ENCODE peak calls at places on chromosomes 16 and 17, in seven cellular contexts. One of them, this sample, is unnamed.

GRCh38 chr17:11539637-11540036 is 58.6 kb upstream of the DNAH9 start:
- DNase-seq in substantia nigra: no peak
- DNase-seq in GM23248: no peak
- DNase-seq in CD8-positive, alpha-beta memory T cell: no peak
- DNase-seq in adrenal gland: no peak
- DNase-seq in neural progenitor cell: no peak
- DNase-seq in CD8-positive, alpha-beta T cell: no peak
- DNase-seq in this sample: no peak

GRCh38 chr16:35788381-35788780 is 2329.0 kb downstream of the TP53TG3F start:
- DNase-seq in adrenal gland: no peak
- DNase-seq in CD8-positive, alpha-beta T cell: no peak
- DNase-seq in substantia nigra: no peak
- DNase-seq in GM23248: no peak
- DNase-seq in neural progenitor cell: no peak
- DNase-seq in CD8-positive, alpha-beta memory T cell: no peak
- DNase-seq in this sample: no peak

GRCh38 chr17:79791354-79792123 is 5.3 kb downstream of the CBX8 start:
- DNase-seq in substantia nigra: no peak
- DNase-seq in adrenal gland: peak
- DNase-seq in GM23248: no peak
- DNase-seq in CD8-positive, alpha-beta memory T cell: no peak
- DNase-seq in CD8-positive, alpha-beta T cell: no peak
- DNase-seq in neural progenitor cell: peak
- DNase-seq in this sample: no peak

GRCh38 chr16:27677300-27677699 is 127.4 kb downstream of the KATNIP start:
- DNase-seq in CD8-positive, alpha-beta memory T cell: no peak
- DNase-seq in adrenal gland: no peak
- DNase-seq in neural progenitor cell: no peak
- DNase-seq in GM23248: no peak
- DNase-seq in CD8-positive, alpha-beta T cell: no peak
- DNase-seq in substantia nigra: no peak
- DNase-seq in this sample: no peak

GRCh38 chr17:27153005-27153404 is 140.9 kb upstream of the WSB1 start:
- DNase-seq in substantia nigra: no peak
- DNase-seq in CD8-positive, alpha-beta T cell: no peak
- DNase-seq in adrenal gland: no peak
- DNase-seq in neural progenitor cell: no peak
- DNase-seq in CD8-positive, alpha-beta memory T cell: no peak
- DNase-seq in GM23248: peak
- DNase-seq in this sample: no peak

GRCh38 chr17:82497483-82498405 is 21.8 kb upstream of the FOXK2 start:
- DNase-seq in adrenal gland: peak
- DNase-seq in neural progenitor cell: peak
- DNase-seq in CD8-positive, alpha-beta memory T cell: peak
- DNase-seq in CD8-positive, alpha-beta T cell: peak
- DNase-seq in substantia nigra: peak
- DNase-seq in GM23248: peak
- DNase-seq in this sample: peak

GRCh38 chr17:70905796-70906195 is 736.5 kb downstream of the KCNJ2 start:
- DNase-seq in CD8-positive, alpha-beta memory T cell: no peak
- DNase-seq in adrenal gland: peak
- DNase-seq in GM23248: peak
- DNase-seq in CD8-positive, alpha-beta T cell: no peak
- DNase-seq in substantia nigra: no peak
- DNase-seq in neural progenitor cell: no peak
- DNase-seq in this sample: peak

GRCh38 chr17:64306850-64307463 is 43.9 kb upstream of the TEX2 start:
- DNase-seq in GM23248: peak
- DNase-seq in substantia nigra: peak
- DNase-seq in neural progenitor cell: peak
- DNase-seq in CD8-positive, alpha-beta T cell: peak
- DNase-seq in adrenal gland: peak
- DNase-seq in CD8-positive, alpha-beta memory T cell: peak
- DNase-seq in this sample: peak

GRCh38 chr17:75875940-75876189 is 2.5 kb downstream of the TRIM47 start:
- DNase-seq in adrenal gland: no peak
- DNase-seq in neural progenitor cell: no peak
- DNase-seq in substantia nigra: no peak
- DNase-seq in GM23248: no peak
- DNase-seq in CD8-positive, alpha-beta T cell: no peak
- DNase-seq in CD8-positive, alpha-beta memory T cell: no peak
- DNase-seq in this sample: no peak

GRCh38 chr16:15586716-15587115 is 56.2 kb downstream of the MARF1 start:
- DNase-seq in CD8-positive, alpha-beta memory T cell: no peak
- DNase-seq in neural progenitor cell: no peak
- DNase-seq in CD8-positive, alpha-beta T cell: no peak
- DNase-seq in substantia nigra: no peak
- DNase-seq in GM23248: no peak
- DNase-seq in adrenal gland: no peak
- DNase-seq in this sample: no peak

GRCh38 chr17:57210224-57210553 is 46.1 kb upstream of the MSI2 start:
- DNase-seq in CD8-positive, alpha-beta memory T cell: no peak
- DNase-seq in GM23248: peak
- DNase-seq in substantia nigra: no peak
- DNase-seq in neural progenitor cell: no peak
- DNase-seq in adrenal gland: no peak
- DNase-seq in CD8-positive, alpha-beta T cell: no peak
- DNase-seq in this sample: peak

GRCh38 chr17:29241015-29241963 is 5.4 kb upstream of the CRYBA1 start:
- DNase-seq in CD8-positive, alpha-beta T cell: no peak
- DNase-seq in neural progenitor cell: peak
- DNase-seq in CD8-positive, alpha-beta memory T cell: no peak
- DNase-seq in substantia nigra: peak
- DNase-seq in adrenal gland: peak
- DNase-seq in GM23248: peak
- DNase-seq in this sample: peak

GRCh38 chr17:15422392-15422957 is 44.9 kb downstream of the CDRT4 start:
- DNase-seq in GM23248: no peak
- DNase-seq in CD8-positive, alpha-beta T cell: no peak
- DNase-seq in CD8-positive, alpha-beta memory T cell: no peak
- DNase-seq in neural progenitor cell: no peak
- DNase-seq in adrenal gland: no peak
- DNase-seq in substantia nigra: no peak
- DNase-seq in this sample: no peak

GRCh38 chr17:28944862-28945741 is 6.2 kb downstream of the PHF12 start:
- DNase-seq in neural progenitor cell: no peak
- DNase-seq in GM23248: peak
- DNase-seq in CD8-positive, alpha-beta memory T cell: no peak
- DNase-seq in CD8-positive, alpha-beta T cell: no peak
- DNase-seq in substantia nigra: no peak
- DNase-seq in adrenal gland: no peak
- DNase-seq in this sample: peak

GRCh38 chr17:36545465-36546417 is 1.0 kb downstream of the GGNBP2 start:
- DNase-seq in substantia nigra: peak
- DNase-seq in CD8-positive, alpha-beta T cell: peak
- DNase-seq in GM23248: peak
- DNase-seq in neural progenitor cell: peak
- DNase-seq in CD8-positive, alpha-beta memory T cell: peak
- DNase-seq in adrenal gland: peak
- DNase-seq in this sample: peak

GRCh38 chr17:64625541-64625940 is 36.6 kb downstream of the SMURF2 start:
- DNase-seq in neural progenitor cell: no peak
- DNase-seq in substantia nigra: no peak
- DNase-seq in GM23248: no peak
- DNase-seq in CD8-positive, alpha-beta T cell: no peak
- DNase-seq in CD8-positive, alpha-beta memory T cell: no peak
- DNase-seq in adrenal gland: no peak
- DNase-seq in this sample: no peak

GRCh38 chr16:53768167-53768566 is 64.2 kb downstream of the FTO start:
- DNase-seq in GM23248: peak
- DNase-seq in CD8-positive, alpha-beta memory T cell: no peak
- DNase-seq in adrenal gland: no peak
- DNase-seq in neural progenitor cell: no peak
- DNase-seq in CD8-positive, alpha-beta T cell: no peak
- DNase-seq in substantia nigra: no peak
- DNase-seq in this sample: peak

GRCh38 chr16:14111713-14112538 is 40.8 kb downstream of the MRTFB start:
- DNase-seq in substantia nigra: peak
- DNase-seq in GM23248: peak
- DNase-seq in CD8-positive, alpha-beta memory T cell: no peak
- DNase-seq in neural progenitor cell: no peak
- DNase-seq in CD8-positive, alpha-beta T cell: no peak
- DNase-seq in adrenal gland: no peak
- DNase-seq in this sample: peak

GRCh38 chr16:9670058-9670457 is 512.2 kb downstream of the GRIN2A start:
- DNase-seq in substantia nigra: no peak
- DNase-seq in adrenal gland: no peak
- DNase-seq in neural progenitor cell: peak
- DNase-seq in CD8-positive, alpha-beta memory T cell: no peak
- DNase-seq in CD8-positive, alpha-beta T cell: no peak
- DNase-seq in GM23248: no peak
- DNase-seq in this sample: no peak

GRCh38 chr16:30649725-30650368 is 913 bp upstream of the PRR14 start:
- DNase-seq in adrenal gland: no peak
- DNase-seq in CD8-positive, alpha-beta T cell: peak
- DNase-seq in GM23248: no peak
- DNase-seq in neural progenitor cell: no peak
- DNase-seq in CD8-positive, alpha-beta memory T cell: peak
- DNase-seq in substantia nigra: no peak
- DNase-seq in this sample: no peak

GRCh38 chr16:57614546-57615343 is 13.7 kb upstream of the ADGRG1 start:
- DNase-seq in CD8-positive, alpha-beta T cell: no peak
- DNase-seq in neural progenitor cell: no peak
- DNase-seq in CD8-positive, alpha-beta memory T cell: no peak
- DNase-seq in substantia nigra: no peak
- DNase-seq in GM23248: no peak
- DNase-seq in adrenal gland: peak
- DNase-seq in this sample: no peak
- H3K27ac ChIP-seq in CD8-positive, alpha-beta T cell: no peak
- H3K27ac ChIP-seq in neural progenitor cell: no peak
- H3K27ac ChIP-seq in CD8-positive, alpha-beta memory T cell: no peak
- H3K27ac ChIP-seq in substantia nigra: no peak
- H3K27ac ChIP-seq in GM23248: no peak
- H3K27ac ChIP-seq in adrenal gland: no peak
- H3K27ac ChIP-seq in this sample: no peak

GRCh38 chr16:85688586-85689284 is at the start of gene GINS2:
- DNase-seq in GM23248: peak
- DNase-seq in adrenal gland: peak
- DNase-seq in CD8-positive, alpha-beta memory T cell: peak
- DNase-seq in substantia nigra: peak
- DNase-seq in neural progenitor cell: peak
- DNase-seq in CD8-positive, alpha-beta T cell: peak
- DNase-seq in this sample: peak

GRCh38 chr16:85690469-85691064 is 1.8 kb upstream of the GINS2 start:
- DNase-seq in CD8-positive, alpha-beta memory T cell: no peak
- DNase-seq in GM23248: no peak
- DNase-seq in CD8-positive, alpha-beta T cell: no peak
- DNase-seq in adrenal gland: no peak
- DNase-seq in substantia nigra: no peak
- DNase-seq in neural progenitor cell: no peak
- DNase-seq in this sample: no peak

GRCh38 chr16:85689285-85689949 is 663 bp upstream of the GINS2 start:
- DNase-seq in adrenal gland: no peak
- DNase-seq in GM23248: peak
- DNase-seq in substantia nigra: no peak
- DNase-seq in CD8-positive, alpha-beta T cell: no peak
- DNase-seq in CD8-positive, alpha-beta memory T cell: no peak
- DNase-seq in neural progenitor cell: no peak
- DNase-seq in this sample: peak

GRCh38 chr16:85687651-85688471 is 893 bp downstream of the GINS2 start:
- DNase-seq in CD8-positive, alpha-beta memory T cell: no peak
- DNase-seq in neural progenitor cell: no peak
- DNase-seq in adrenal gland: no peak
- DNase-seq in GM23248: no peak
- DNase-seq in substantia nigra: no peak
- DNase-seq in CD8-positive, alpha-beta T cell: no peak
- DNase-seq in this sample: no peak

GRCh38 chr16:85689950-85690320 is 1.2 kb upstream of the GINS2 start:
- DNase-seq in GM23248: no peak
- DNase-seq in CD8-positive, alpha-beta memory T cell: no peak
- DNase-seq in substantia nigra: no peak
- DNase-seq in neural progenitor cell: peak
- DNase-seq in adrenal gland: no peak
- DNase-seq in CD8-positive, alpha-beta T cell: no peak
- DNase-seq in this sample: no peak
- H3K27ac ChIP-seq in GM23248: no peak
- H3K27ac ChIP-seq in CD8-positive, alpha-beta memory T cell: no peak
- H3K27ac ChIP-seq in substantia nigra: no peak
- H3K27ac ChIP-seq in neural progenitor cell: no peak
- H3K27ac ChIP-seq in adrenal gland: no peak
- H3K27ac ChIP-seq in CD8-positive, alpha-beta T cell: no peak
- H3K27ac ChIP-seq in this sample: no peak

DNA sequence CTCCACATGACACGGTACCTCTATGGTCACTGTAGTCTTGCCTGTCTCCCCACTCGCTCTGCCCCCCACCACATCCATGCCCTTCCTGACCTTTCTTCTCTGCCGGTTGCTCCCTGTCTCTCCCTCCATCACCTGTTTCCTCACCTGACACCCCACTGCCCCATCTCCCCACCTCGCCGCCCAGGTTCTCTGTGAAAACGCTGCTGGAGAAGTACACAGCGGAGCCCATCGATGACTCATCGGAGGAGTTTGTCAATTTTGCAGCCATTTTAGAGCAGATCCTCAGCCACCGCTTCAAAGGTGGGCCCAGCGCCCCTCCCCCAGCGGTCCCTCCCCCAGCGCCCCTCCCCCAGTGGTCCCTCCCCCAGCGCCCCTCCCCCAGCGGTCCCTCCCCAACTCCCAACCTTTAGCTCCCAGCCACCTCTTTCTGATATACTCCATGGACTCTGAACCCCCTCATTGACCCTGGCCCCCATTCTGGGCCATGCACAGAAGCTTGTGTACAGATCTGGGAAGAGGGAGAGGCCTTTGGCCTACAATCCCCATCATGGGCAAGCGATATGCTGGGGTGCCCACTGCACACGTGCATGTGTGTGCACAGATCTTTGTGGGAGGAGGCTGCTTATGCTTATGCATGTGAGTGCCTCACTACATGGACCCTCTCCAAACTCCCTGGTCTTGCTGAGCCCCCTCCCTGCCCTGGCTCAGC is 4.1 kb downstream of the RUNDC3A start:
- DNase-seq in CD8-positive, alpha-beta memory T cell: no peak
- DNase-seq in adrenal gland: no peak
- DNase-seq in GM23248: no peak
- DNase-seq in neural progenitor cell: no peak
- DNase-seq in CD8-positive, alpha-beta T cell: no peak
- DNase-seq in substantia nigra: no peak
- DNase-seq in this sample: no peak
- H3K27ac ChIP-seq in CD8-positive, alpha-beta memory T cell: no peak
- H3K27ac ChIP-seq in adrenal gland: no peak
- H3K27ac ChIP-seq in GM23248: no peak
- H3K27ac ChIP-seq in neural progenitor cell: no peak
- H3K27ac ChIP-seq in CD8-positive, alpha-beta T cell: no peak
- H3K27ac ChIP-seq in substantia nigra: no peak
- H3K27ac ChIP-seq in this sample: no peak

GRCh38 chr16:73558219-73558618 is 510.3 kb upstream of the ZFHX3 start:
- DNase-seq in neural progenitor cell: no peak
- DNase-seq in CD8-positive, alpha-beta memory T cell: no peak
- DNase-seq in GM23248: no peak
- DNase-seq in substantia nigra: no peak
- DNase-seq in adrenal gland: no peak
- DNase-seq in CD8-positive, alpha-beta T cell: no peak
- DNase-seq in this sample: no peak
- H3K27ac ChIP-seq in neural progenitor cell: no peak
- H3K27ac ChIP-seq in CD8-positive, alpha-beta memory T cell: no peak
- H3K27ac ChIP-seq in GM23248: no peak
- H3K27ac ChIP-seq in substantia nigra: no peak
- H3K27ac ChIP-seq in adrenal gland: no peak
- H3K27ac ChIP-seq in CD8-positive, alpha-beta T cell: no peak
- H3K27ac ChIP-seq in this sample: no peak